ENCODE peak calls at places on chromosomes 13 and 19, in four cellular contexts. G is neural crest cell, T is fibroblast of lung, Z is WERI-Rb-1. P is an unnamed sample.

GRCh38 chr19:13621413-13621812 is 115.1 kb upstream of the CACNA1A start:
- DNase-seq in G (no peak), T (peak), Z (no peak), P (no peak)

GRCh38 chr13:82374719-82375118 is 1507.6 kb downstream of the SLITRK1 start:
- DNase-seq in G (no peak), T (no peak), Z (no peak), P (no peak)

GRCh38 chr19:55688422-55689218 is 13.6 kb downstream of the EPN1 start:
- DNase-seq in G (no peak), T (no peak), Z (peak), P (no peak)

GRCh38 chr19:12794196-12794921 is 3.1 kb downstream of the JUNB start:
- DNase-seq in G (no peak), T (no peak), Z (no peak), P (no peak)

GRCh38 chr13:60274664-60275063 is 110.9 kb upstream of the DIAPH3 start:
- DNase-seq in G (no peak), T (no peak), Z (no peak), P (no peak)

GRCh38 chr19:13018037-13018914 is 23.0 kb downstream of the NFIX start:
- DNase-seq in G (no peak), T (peak), Z (no peak), P (no peak)

GRCh38 chr13:71255633-71256032 is 611.4 kb downstream of the DACH1 start:
- DNase-seq in G (no peak), T (no peak), Z (no peak), P (no peak)

GRCh38 chr19:19140476-19140875 is 2.2 kb upstream of the TMEM161A start:
- DNase-seq in G (no peak), T (peak), Z (no peak), P (no peak)

GRCh38 chr13:113883314-113883811 is 19.5 kb upstream of the GAS6 start:
- DNase-seq in G (no peak), T (no peak), Z (no peak), P (no peak)

GRCh38 chr13:112619730-112620639 is 32.0 kb upstream of the TUBGCP3 start:
- DNase-seq in G (peak), T (peak), Z (peak), P (peak)

GRCh38 chr19:5498817-5499535 is 43.8 kb downstream of the ZNRF4 start:
- DNase-seq in G (peak), T (no peak), Z (no peak), P (no peak)

GRCh38 chr13:102597029-102598015 is 536 bp downstream of the TPP2 start:
- DNase-seq in G (peak), T (peak), Z (peak), P (peak)

GRCh38 chr19:2475018-2475701 is 767 bp upstream of the GADD45B start:
- DNase-seq in G (peak), T (peak), Z (no peak), P (no peak)

GRCh38 chr19:45999653-46000121 is 4.4 kb downstream of the CCDC61 start:
- DNase-seq in G (no peak), T (peak), Z (no peak), P (no peak)

GRCh38 chr19:33831835-33832234 is 35.2 kb downstream of the KCTD15 start:
- DNase-seq in G (no peak), T (no peak), Z (no peak), P (no peak)

GRCh38 chr19:49157445-49158224 is at the start of gene TRPM4:
- DNase-seq in G (peak), T (peak), Z (peak), P (peak)

GRCh38 chr19:49336482-49337266 is 1.5 kb downstream of the CD37 start:
- DNase-seq in G (no peak), T (no peak), Z (no peak), P (no peak)

GRCh38 chr19:401836-402535 is 7.0 kb downstream of the C2CD4C start:
- DNase-seq in G (no peak), T (no peak), Z (peak), P (peak)

GRCh38 chr19:30512748-30513389 is 140.7 kb downstream of the ZNF536 start:
- DNase-seq in G (no peak), T (no peak), Z (no peak), P (no peak)

GRCh38 chr19:19460258-19460731 is 54.8 kb downstream of the GATAD2A start:
- DNase-seq in G (no peak), T (no peak), Z (no peak), P (no peak)

GRCh38 chr19:13872339-13872694 is 4.6 kb upstream of the NANOS3 start:
- DNase-seq in G (no peak), T (no peak), Z (no peak), P (no peak)

GRCh38 chr19:3466630-3467029 is 13.7 kb downstream of the SMIM24 start:
- DNase-seq in G (no peak), T (no peak), Z (no peak), P (no peak)

GRCh38 chr19:42024622-42025111 is 30.6 kb upstream of the ATP1A3 start:
- DNase-seq in G (no peak), T (peak), Z (no peak), P (no peak)

GRCh38 chr19:810077-810855 is 11.5 kb downstream of the PLPPR3 start:
- DNase-seq in G (no peak), T (no peak), Z (no peak), P (no peak)

GRCh38 chr19:7977723-7978040 is 27.8 kb downstream of the ELAVL1 start:
- DNase-seq in G (no peak), T (no peak), Z (no peak), P (no peak)

GRCh38 chr19:9947441-9947840 is 11.1 kb upstream of the OLFM2 start:
- DNase-seq in G (no peak), T (no peak), Z (no peak), P (no peak)

GRCh38 chr13:95485045-95485517 is 67.4 kb upstream of the CLDN10 start:
- DNase-seq in G (no peak), T (peak), Z (peak), P (no peak)

GRCh38 chr19:51531349-51532315 is at the start of gene SIGLEC6:
- DNase-seq in G (no peak), T (no peak), Z (no peak), P (no peak)

GRCh38 chr19:44702551-44703176 is 3.7 kb downstream of the CEACAM16 start:
- DNase-seq in G (no peak), T (no peak), Z (no peak), P (no peak)

GRCh38 chr13:42420304-42420703 is 148.4 kb downstream of the AKAP11 start:
- DNase-seq in G (no peak), T (no peak), Z (no peak), P (no peak)

GRCh38 chr19:28633223-28634030 is 579.5 kb downstream of the UQCRFS1 start:
- DNase-seq in G (peak), T (peak), Z (peak), P (peak)
- TF ChIP-seq CTCF in G (peak), T (peak), Z (peak), P (peak)

GRCh38 chr19:32372726-32373613 is 27.6 kb downstream of the ZNF507 start:
- DNase-seq in G (no peak), T (no peak), Z (no peak), P (no peak)

GRCh38 chr19:32367948-32368536 is 22.6 kb downstream of the ZNF507 start:
- DNase-seq in G (no peak), T (no peak), Z (no peak), P (no peak)

GRCh38 chr19:32367063-32367462 is 21.7 kb downstream of the ZNF507 start:
- DNase-seq in G (no peak), T (no peak), Z (no peak), P (no peak)

GRCh38 chr19:32364040-32364439 is 18.6 kb downstream of the ZNF507 start:
- DNase-seq in G (no peak), T (no peak), Z (no peak), P (no peak)

DNA sequence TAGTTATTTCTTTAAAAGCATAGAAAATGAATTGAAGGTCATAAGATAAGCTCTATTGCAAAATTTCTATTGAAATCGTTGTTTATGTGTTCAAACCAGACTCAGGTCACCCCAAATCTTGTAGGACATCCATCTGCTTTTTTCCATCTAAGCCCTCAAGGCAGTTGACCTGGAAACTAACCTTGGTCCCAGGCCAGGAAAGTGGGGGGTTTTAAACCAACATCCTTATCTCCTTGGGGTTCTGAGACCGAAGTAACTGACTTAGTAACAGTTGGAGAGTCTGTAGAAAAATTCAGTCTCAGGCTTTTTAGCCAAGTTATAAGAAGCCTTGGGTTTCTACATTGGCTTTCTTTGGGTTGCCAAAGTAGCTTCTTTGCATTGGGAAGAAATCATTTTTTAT is 23.4 kb downstream of the ZNF507 start:
- DNase-seq in G (no peak), T (no peak), Z (no peak), P (no peak)
- TF ChIP-seq CTCF in G (no peak), T (no peak), Z (no peak), P (no peak)

DNA sequence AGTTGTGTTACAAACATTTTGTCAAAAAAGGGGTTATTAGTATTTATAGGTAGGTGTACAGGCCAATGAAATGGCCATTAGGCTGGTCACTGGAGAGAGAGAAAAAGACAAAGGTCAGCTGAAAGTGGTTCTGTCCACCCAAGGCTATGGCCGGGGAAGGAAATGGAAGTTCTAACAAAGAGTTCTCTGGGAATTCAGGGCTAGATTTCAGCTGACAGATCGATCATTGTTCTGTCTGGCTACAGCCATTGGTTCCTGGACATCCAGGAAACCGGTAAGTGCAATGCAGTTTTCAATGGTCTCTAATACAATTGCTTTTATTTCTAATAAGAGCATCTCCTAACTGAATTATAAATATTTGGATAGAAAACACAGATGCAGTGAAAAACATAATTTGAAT is 42.5 kb downstream of the MBNL2 start:
- DNase-seq in G (no peak), T (no peak), Z (no peak), P (no peak)
- TF ChIP-seq CTCF in G (no peak), T (no peak), Z (no peak), P (no peak)

GRCh38 chr19:16377521-16377920 is 52.9 kb downstream of the KLF2 start:
- DNase-seq in G (no peak), T (no peak), Z (no peak), P (no peak)

GRCh38 chr19:16376241-16376640 is 51.6 kb downstream of the KLF2 start:
- DNase-seq in G (no peak), T (no peak), Z (no peak), P (no peak)

GRCh38 chr19:16375936-16376185 is 51.2 kb downstream of the KLF2 start:
- DNase-seq in G (no peak), T (no peak), Z (no peak), P (no peak)

GRCh38 chr19:16375157-16375935 is 50.7 kb downstream of the KLF2 start:
- DNase-seq in G (no peak), T (no peak), Z (no peak), P (no peak)

DNA sequence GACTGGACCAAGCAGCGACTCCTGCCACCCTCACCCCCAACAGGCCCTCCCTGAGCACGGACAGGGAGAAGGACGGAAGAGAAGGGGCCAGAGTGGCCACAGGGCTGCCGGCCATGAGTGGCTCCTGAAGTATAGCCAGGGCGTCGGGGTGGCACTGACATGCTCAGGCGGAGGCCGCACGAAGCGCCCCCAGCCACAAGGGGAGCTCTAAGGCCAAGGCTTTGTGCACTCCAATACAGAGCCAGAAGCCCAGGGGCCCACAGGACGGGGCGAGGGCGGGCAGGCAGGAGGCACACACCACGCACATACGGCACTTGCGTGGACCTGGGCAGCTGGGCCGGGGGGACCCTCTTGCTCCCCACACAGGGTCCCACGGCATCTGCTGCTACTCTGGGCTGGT is 52.0 kb downstream of the KLF2 start:
- DNase-seq in G (peak), T (no peak), Z (peak), P (no peak)
- TF ChIP-seq CTCF in G (peak), T (peak), Z (peak), P (peak)

P was measured in progenitor cell of endocrine pancreas.